ENCODE peak calls at places on chromosomes 3 and 15, in eight cellular contexts. F, Q, K, D, U, M, O and G are unnamed samples.
A peak's percentile ranks its signal among the peaks of the same experiment; 100 is the strongest.

GRCh38 chr3:194587438-194587931 is 45.7 kb downstream of the TMEM44 start:
- DNase-seq in F (no peak), Q (no peak), K (peak; percentile 52), D (no peak), U (no peak), M (no peak), O (peak; percentile 84), G (peak; percentile 84)

GRCh38 chr15:97745481-97746071 is 214.9 kb upstream of the ARRDC4 start:
- DNase-seq in F (no peak), Q (peak; percentile 80), K (peak; percentile 36), D (no peak), U (no peak), M (peak; percentile 45), O (peak; percentile 6), G (no peak)

GRCh38 chr3:124981472-124981871 is 46.9 kb upstream of the MUC13 start:
- DNase-seq in F (no peak), Q (no peak), K (no peak), D (no peak), U (no peak), M (no peak), O (no peak), G (no peak)

GRCh38 chr3:170977911-170978310 is 48.6 kb downstream of the SLC2A2 start:
- DNase-seq in F (no peak), Q (no peak), K (no peak), D (no peak), U (no peak), M (no peak), O (no peak), G (no peak)

GRCh38 chr3:194054941-194055340 is 81.0 kb upstream of the HES1 start:
- DNase-seq in F (no peak), Q (no peak), K (no peak), D (no peak), U (no peak), M (no peak), O (no peak), G (no peak)

GRCh38 chr3:13559751-13560540 is 11.0 kb downstream of the FBLN2 start:
- DNase-seq in F (no peak), Q (no peak), K (peak; percentile 65), D (no peak), U (no peak), M (no peak), O (no peak), G (no peak)

GRCh38 chr3:100533176-100533575 is 40.8 kb downstream of the TMEM45A start:
- DNase-seq in F (no peak), Q (no peak), K (no peak), D (no peak), U (no peak), M (no peak), O (no peak), G (no peak)

GRCh38 chr15:101295607-101296225 is 668 bp upstream of the SNRPA1 start:
- DNase-seq in F (no peak), Q (no peak), K (no peak), D (no peak), U (no peak), M (no peak), O (peak; percentile 73), G (no peak)

GRCh38 chr3:119700269-119700919 is 2.4 kb upstream of the CFAP91 start:
- DNase-seq in F (no peak), Q (peak; percentile 33), K (no peak), D (no peak), U (no peak), M (peak; percentile 76), O (no peak), G (peak; percentile 81)

GRCh38 chr3:58535531-58536500 is 1.2 kb downstream of the ACOX2 start:
- DNase-seq in F (peak; percentile 84), Q (no peak), K (no peak), D (no peak), U (no peak), M (no peak), O (no peak), G (no peak)

GRCh38 chr3:43995078-43995928 is 246.4 kb upstream of the TOPAZ1 start:
- DNase-seq in F (no peak), Q (peak; percentile 33), K (no peak), D (no peak), U (no peak), M (peak; percentile 51), O (peak; percentile 27), G (no peak)

GRCh38 chr3:43995929-43996378 is 245.7 kb upstream of the TOPAZ1 start:
- DNase-seq in F (no peak), Q (no peak), K (no peak), D (no peak), U (no peak), M (peak; percentile 19), O (no peak), G (no peak)

GRCh38 chr3:43997788-43998373 is 243.8 kb upstream of the TOPAZ1 start:
- DNase-seq in F (no peak), Q (no peak), K (no peak), D (no peak), U (no peak), M (no peak), O (peak; percentile 16), G (no peak)

GRCh38 chr3:43998374-43998840 is 243.3 kb upstream of the TOPAZ1 start:
- DNase-seq in F (no peak), Q (no peak), K (no peak), D (no peak), U (no peak), M (peak; percentile 19), O (peak; percentile 15), G (no peak)

DNA sequence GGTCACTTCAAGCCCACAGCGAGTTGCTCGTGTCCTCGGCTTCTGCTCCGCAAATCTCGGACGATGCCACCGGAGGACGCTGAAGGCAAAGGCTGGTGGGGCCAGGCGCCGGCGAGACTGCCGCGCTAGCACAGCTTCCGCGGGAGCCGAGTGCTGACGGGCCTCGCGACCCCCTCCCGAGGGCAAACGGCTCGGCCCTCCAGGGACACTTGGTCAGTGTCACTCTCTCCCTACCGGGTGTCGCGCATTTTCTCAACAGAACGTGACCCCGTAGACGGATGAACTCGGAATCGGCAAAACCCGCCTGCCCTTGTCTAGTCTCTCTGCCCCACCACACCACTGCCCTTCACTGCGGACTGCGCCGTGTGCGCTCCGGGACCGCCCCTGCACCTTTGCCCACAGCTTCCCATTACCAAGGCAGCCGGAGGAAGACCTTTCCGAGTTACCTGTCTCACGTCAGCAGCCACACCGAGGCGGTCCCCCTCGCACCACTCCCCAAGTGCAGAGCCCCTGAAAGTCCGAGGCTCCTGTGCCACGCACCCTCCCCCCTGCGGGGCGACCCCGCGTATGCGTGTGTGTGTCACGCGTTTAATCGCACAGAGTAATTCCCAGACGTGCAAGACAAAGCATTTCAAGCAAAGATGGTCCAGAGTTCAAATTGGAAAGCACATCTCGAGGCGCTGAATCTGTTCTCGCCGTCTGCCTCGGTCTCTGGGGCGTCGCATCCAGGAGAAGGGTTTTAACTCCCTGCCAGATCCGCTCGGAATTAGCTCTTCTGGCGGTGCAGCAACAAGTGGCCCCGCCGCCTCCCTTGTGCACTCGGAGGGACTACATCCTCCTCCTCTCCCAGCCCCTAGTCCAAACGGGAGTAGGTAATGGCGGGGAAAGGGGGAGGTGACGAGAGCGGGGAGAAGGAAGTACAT is 245.0 kb upstream of the TOPAZ1 start:
- DNase-seq in F (no peak), Q (peak; percentile 74), K (no peak), D (no peak), U (no peak), M (peak; percentile 72), O (peak; percentile 59), G (no peak)
- TF ChIP-seq CTCF in F (no peak), Q (no peak), K (peak; percentile 27), D (no peak), U (peak; percentile 13), M (peak; percentile 53), O (no peak), G (no peak)

GRCh38 chr3:127959873-127960272 is 44.8 kb downstream of the KBTBD12 start:
- DNase-seq in F (no peak), Q (peak; percentile 82), K (peak; percentile 36), D (no peak), U (peak; percentile 43), M (no peak), O (peak; percentile 43), G (no peak)
- TF ChIP-seq CTCF in F (peak; percentile 15), Q (peak; percentile 67), K (peak; percentile 64), D (no peak), U (peak; percentile 67), M (peak; percentile 15), O (peak; percentile 9), G (no peak)

GRCh38 chr3:83941990-83942710 is 1016.6 kb upstream of the CADM2 start:
- DNase-seq in F (no peak), Q (no peak), K (no peak), D (no peak), U (no peak), M (no peak), O (no peak), G (no peak)

GRCh38 chr3:83946045-83946444 is 1012.7 kb upstream of the CADM2 start:
- DNase-seq in F (no peak), Q (no peak), K (no peak), D (no peak), U (no peak), M (no peak), O (no peak), G (no peak)

GRCh38 chr3:83946554-83946953 is 1012.2 kb upstream of the CADM2 start:
- DNase-seq in F (no peak), Q (peak; percentile 24), K (no peak), D (no peak), U (no peak), M (no peak), O (no peak), G (no peak)
- TF ChIP-seq CTCF in F (no peak), Q (peak; percentile 31), K (peak; percentile 22), D (no peak), U (peak; percentile 29), M (no peak), O (no peak), G (no peak)

GRCh38 chr3:192422998-192423349 is 304.4 kb downstream of the FGF12 start:
- DNase-seq in F (no peak), Q (no peak), K (no peak), D (no peak), U (no peak), M (peak; percentile 42), O (peak; percentile 19), G (no peak)

GRCh38 chr3:192417012-192417411 is 310.3 kb downstream of the FGF12 start:
- DNase-seq in F (no peak), Q (no peak), K (no peak), D (no peak), U (no peak), M (no peak), O (no peak), G (no peak)

GRCh38 chr3:192417559-192418055 is 309.7 kb downstream of the FGF12 start:
- DNase-seq in F (no peak), Q (no peak), K (no peak), D (no peak), U (no peak), M (no peak), O (no peak), G (no peak)

GRCh38 chr3:192419312-192419711 is 308.0 kb downstream of the FGF12 start:
- DNase-seq in F (no peak), Q (no peak), K (no peak), D (no peak), U (no peak), M (no peak), O (no peak), G (no peak)

GRCh38 chr3:192422321-192422997 is 304.9 kb downstream of the FGF12 start:
- DNase-seq in F (no peak), Q (no peak), K (no peak), D (no peak), U (no peak), M (no peak), O (peak; percentile 29), G (no peak)
- TF ChIP-seq CTCF in F (no peak), Q (no peak), K (no peak), D (no peak), U (no peak), M (no peak), O (no peak), G (no peak)